ENCODE peak calls at places on chromosomes 11 and 22, in four cellular contexts. H, E, S and G are unnamed samples.

GRCh38 chr22:22796729-22797128 is 90.9 kb upstream of the IGLL5 start:
- DNase-seq in H (no peak), E (no peak), S (no peak), G (peak; percentile 10)

GRCh38 chr11:121671276-121672168 is 218.8 kb upstream of the SORL1-AS1 start:
- DNase-seq in E (no peak), S (no peak), H (no peak), G (no peak)

GRCh38 chr11:35141538-35141937 is 2.6 kb downstream of the CD44 start:
- DNase-seq in H (no peak), S (no peak), E (peak; percentile 79), G (peak; percentile 81)

GRCh38 chr22:35033635-35034296 is 32.2 kb upstream of the ISX start:
- DNase-seq in E (peak; percentile 32), H (no peak), S (no peak), G (no peak)

GRCh38 chr22:29480262-29480511 is 169 bp downstream of the NEFH start:
- DNase-seq in E (no peak), S (no peak), H (no peak), G (no peak)

GRCh38 chr11:111612211-111612610 is 10.0 kb downstream of the SIK2 start:
- DNase-seq in H (no peak), E (no peak), S (no peak), G (no peak)

GRCh38 chr11:36150986-36151385 is 138.2 kb downstream of the COMMD9 start:
- DNase-seq in S (no peak), H (no peak), E (no peak), G (no peak)

GRCh38 chr11:79092791-79093313 is 348.0 kb downstream of the TENM4 start:
- DNase-seq in H (no peak), S (no peak), E (no peak), G (no peak)

GRCh38 chr11:82864268-82864667 is 36.0 kb downstream of the PRCP start:
- DNase-seq in E (peak; percentile 81), S (peak; percentile 47), H (peak; percentile 44), G (peak; percentile 82)

GRCh38 chr11:110463153-110463552 is 33.4 kb downstream of the FDX1 start:
- DNase-seq in H (peak; percentile 56), E (peak; percentile 72), S (peak; percentile 54), G (peak; percentile 48)

GRCh38 chr22:27786253-27786898 is 15.2 kb downstream of the MN1 start:
- DNase-seq in H (no peak), S (no peak), E (peak; percentile 21), G (peak; percentile 87)

GRCh38 chr11:80297808-80298460 is 857.1 kb upstream of the TENM4 start:
- DNase-seq in S (no peak), E (no peak), H (no peak), G (no peak)

GRCh38 chr11:46917109-46918086 is 952 bp downstream of the LRP4 start:
- DNase-seq in H (no peak), S (no peak), E (no peak), G (no peak)

GRCh38 chr11:125451400-125452124 is 44.5 kb downstream of the FEZ1 start:
- DNase-seq in E (peak; percentile 71), H (no peak), S (no peak), G (peak; percentile 57)

GRCh38 chr11:47607380-47607779 is 13.2 kb upstream of the C1QTNF4 start:
- DNase-seq in E (no peak), H (peak; percentile 69), S (no peak), G (peak; percentile 74)

GRCh38 chr11:61994981-61995380 is 27.5 kb upstream of the FTH1 start:
- DNase-seq in H (no peak), S (no peak), E (no peak), G (no peak)

GRCh38 chr22:19680287-19680881 is 33.9 kb upstream of the SEPTIN5 start:
- DNase-seq in E (no peak), S (no peak), H (no peak), G (no peak)

GRCh38 chr11:115544422-115544821 is 40.2 kb upstream of the CADM1 start:
- DNase-seq in H (no peak), E (no peak), S (peak; percentile 38), G (no peak)

GRCh38 chr11:117662255-117662654 is 134.8 kb downstream of the DSCAML1 start:
- DNase-seq in H (no peak), S (no peak), E (no peak), G (no peak)

GRCh38 chr11:116518141-116518540 is 254.6 kb downstream of the BUD13 start:
- DNase-seq in S (no peak), E (no peak), H (no peak), G (peak; percentile 40)

GRCh38 chr11:75588067-75588481 is 26.0 kb downstream of the SERPINH1 start:
- DNase-seq in H (no peak), S (no peak), E (no peak), G (no peak)

GRCh38 chr11:116901211-116901610 is 63.8 kb upstream of the APOA1 start:
- DNase-seq in H (no peak), S (no peak), E (no peak), G (no peak)

GRCh38 chr22:39182478-39183030 is 30.1 kb upstream of the CBX7 start:
- DNase-seq in H (no peak), S (no peak), E (no peak), G (no peak)

GRCh38 chr22:30561402-30562154 is 12.9 kb downstream of the GAL3ST1 start:
- DNase-seq in E (no peak), S (no peak), H (no peak), G (no peak)

GRCh38 chr11:22666700-22667439 is 459 bp downstream of the GAS2 start:
- DNase-seq in S (peak; percentile 40), H (no peak), E (peak; percentile 68), G (no peak)

GRCh38 chr22:49862408-49862776 is 8.7 kb downstream of the ZBED4 start:
- DNase-seq in S (no peak), E (peak; percentile 68), H (no peak), G (peak; percentile 42)

GRCh38 chr11:27291302-27291889 is 71.6 kb downstream of the CCDC34 start:
- DNase-seq in E (no peak), H (no peak), S (peak; percentile 15), G (no peak)

GRCh38 chr11:129331217-129331616 is 44.4 kb upstream of the BARX2 start:
- DNase-seq in E (no peak), H (no peak), S (no peak), G (no peak)

GRCh38 chr11:10858505-10859360 is 880 bp upstream of the ZBED5 start:
- DNase-seq in H (peak; percentile 66), E (peak; percentile 84), S (peak; percentile 65), G (peak; percentile 64)

GRCh38 chr11:75578977-75579376 is 16.9 kb downstream of the SERPINH1 start:
- DNase-seq in S (no peak), E (no peak), H (no peak), G (no peak)

GRCh38 chr11:10181811-10182210 is 112.2 kb downstream of the SBF2 start:
- DNase-seq in E (no peak), S (no peak), H (no peak), G (no peak)

GRCh38 chr11:119918356-119918755 is 189.4 kb upstream of the NECTIN1 start:
- DNase-seq in S (no peak), E (no peak), H (no peak), G (no peak)

GRCh38 chr22:21446128-21446826 is 20.9 kb upstream of the TMEM191C start:
- DNase-seq in E (peak; percentile 57), S (no peak), H (no peak), G (no peak)